ENCODE peak calls at places on chromosome 13, in ten cellular contexts. Y, T, G, J, H, D, A, F, P and M are unnamed samples.

GRCh38 chr13:72692884-72693514 is 34.4 kb downstream of the MZT1 start:
- DNase-seq in Y (no peak), G (no peak), A (no peak), D (no peak), F (no peak), P (no peak), T (no peak), J (peak; percentile 55), H (no peak), M (no peak)

GRCh38 chr13:48125794-48126228 is 30.9 kb upstream of the MED4 start:
- DNase-seq in J (peak; percentile 20), D (no peak), G (no peak), F (peak; percentile 76), H (peak; percentile 6), P (no peak), T (no peak), A (no peak), Y (no peak), M (peak; percentile 52)

GRCh38 chr13:33918199-33918932 is 100.4 kb downstream of the RFC3 start:
- DNase-seq in P (no peak), T (peak; percentile 82), H (peak; percentile 82), D (no peak), Y (peak; percentile 9), G (peak; percentile 26), A (no peak), J (no peak), F (peak; percentile 97), M (peak; percentile 68)

GRCh38 chr13:99991806-99992242 is 10.2 kb downstream of the ZIC2 start:
- DNase-seq in D (no peak), A (no peak), T (no peak), F (no peak), H (no peak), J (peak; percentile 43), P (no peak), G (no peak), Y (no peak), M (no peak)

GRCh38 chr13:33379597-33379996 is 94.0 kb upstream of the STARD13 start:
- DNase-seq in F (no peak), J (no peak), P (no peak), A (no peak), D (no peak), Y (no peak), H (no peak), G (no peak), T (no peak), M (peak; percentile 17)

GRCh38 chr13:55554741-55555140 is 1586.0 kb upstream of the PRR20A start:
- DNase-seq in Y (no peak), P (no peak), H (no peak), A (no peak), F (no peak), G (no peak), T (no peak), J (no peak), D (no peak), M (no peak)

GRCh38 chr13:108663710-108664109 is 34.3 kb downstream of the MYO16 start:
- DNase-seq in A (no peak), Y (no peak), P (no peak), G (no peak), T (no peak), D (no peak), H (no peak), F (no peak), J (no peak), M (no peak)

GRCh38 chr13:91346848-91347211 is 657 bp upstream of the MIR17HG start:
- DNase-seq in F (no peak), Y (no peak), G (peak; percentile 18), D (peak; percentile 97), A (peak; percentile 43), H (peak; percentile 17), J (no peak), T (no peak), P (no peak), M (peak; percentile 38)

GRCh38 chr13:80382576-80382975 is 41.6 kb upstream of the SPRY2 start:
- DNase-seq in F (no peak), Y (no peak), T (no peak), H (no peak), J (no peak), P (no peak), D (no peak), G (no peak), A (no peak), M (no peak)

GRCh38 chr13:113749956-113750355 is 9.1 kb upstream of the TMEM255B start:
- DNase-seq in G (no peak), D (no peak), J (no peak), F (no peak), T (no peak), A (no peak), P (no peak), H (no peak), Y (no peak), M (no peak)

GRCh38 chr13:49300716-49301589 is 53.2 kb downstream of the CDADC1 start:
- DNase-seq in T (peak; percentile 77), D (peak; percentile 90), A (peak; percentile 43), Y (no peak), G (peak; percentile 66), J (peak; percentile 63), H (peak; percentile 86), F (peak; percentile 62), P (peak; percentile 72), M (peak; percentile 79)

GRCh38 chr13:60398949-60399589 is 2.0 kb downstream of the TDRD3 start:
- DNase-seq in P (no peak), J (no peak), D (no peak), G (no peak), H (peak; percentile 16), Y (no peak), T (peak; percentile 1), A (no peak), F (no peak), M (peak; percentile 4)

GRCh38 chr13:36030670-36031331 is 100.4 kb downstream of the DCLK1 start:
- DNase-seq in H (peak; percentile 8), A (no peak), J (no peak), P (peak; percentile 8), Y (peak; percentile 7), D (no peak), T (no peak), F (no peak), G (no peak), M (no peak)

GRCh38 chr13:107743523-107743922 is 471.8 kb downstream of the LIG4 start:
- DNase-seq in T (no peak), F (no peak), J (no peak), Y (no peak), H (no peak), D (no peak), P (no peak), G (no peak), A (no peak), M (no peak)

GRCh38 chr13:72144625-72145024 is 277.6 kb upstream of the DACH1 start:
- DNase-seq in H (peak; percentile 23), D (no peak), J (no peak), P (no peak), Y (no peak), A (no peak), G (no peak), T (no peak), F (no peak), M (no peak)

GRCh38 chr13:44768775-44769578 is 192.8 kb upstream of the TSC22D1 start:
- DNase-seq in P (no peak), T (no peak), H (no peak), J (no peak), A (no peak), F (peak; percentile 14), G (no peak), Y (no peak), D (no peak), M (peak; percentile 50)

GRCh38 chr13:114067886-114068722 is 64.3 kb downstream of the RASA3 start:
- DNase-seq in T (no peak), G (no peak), A (no peak), J (no peak), D (no peak), H (no peak), P (no peak), F (no peak), Y (no peak), M (no peak)